ENCODE peak calls at places on chromosome 7, in eight cellular contexts. Z, O, B, K, R, Q, H and A are unnamed samples.

GRCh38 chr7:112204072-112204775 is 2.0 kb downstream of the DOCK4 start:
- DNase-seq in R (no peak), K (no peak), Q (no peak), H (no peak), Z (no peak), O (no peak), B (no peak), A (no peak)

GRCh38 chr7:40003586-40003985 is 53.5 kb downstream of the CDK13 start:
- DNase-seq in Q (no peak), O (no peak), K (no peak), B (no peak), H (no peak), Z (no peak), R (no peak), A (no peak)

GRCh38 chr7:47326808-47327207 is 255.1 kb downstream of the TNS3 start:
- DNase-seq in O (no peak), Z (no peak), B (no peak), Q (peak; percentile 64), R (no peak), K (peak; percentile 73), H (peak; percentile 85), A (peak; percentile 58)

GRCh38 chr7:94701555-94701973 is 45.6 kb upstream of the SGCE start:
- DNase-seq in R (peak; percentile 28), B (peak; percentile 7), K (no peak), O (no peak), Z (peak; percentile 99), H (peak; percentile 52), Q (no peak), A (no peak)

GRCh38 chr7:141161959-141162547 is 88.2 kb downstream of the TMEM178B start:
- DNase-seq in K (no peak), H (no peak), R (no peak), O (no peak), Q (no peak), B (no peak), Z (no peak), A (no peak)

GRCh38 chr7:139940866-139941265 is 111.8 kb downstream of the TBXAS1 start:
- DNase-seq in K (no peak), B (no peak), O (no peak), R (no peak), Z (no peak), Q (no peak), H (peak; percentile 50), A (no peak)

GRCh38 chr7:145474287-145474686 is 638.4 kb upstream of the TPK1 start:
- DNase-seq in Z (no peak), K (no peak), Q (no peak), O (no peak), B (no peak), H (no peak), R (no peak), A (no peak)

GRCh38 chr7:40826419-40827216 is 691.8 kb downstream of the SUGCT start:
- DNase-seq in K (no peak), R (no peak), B (no peak), O (no peak), Z (peak; percentile 1), H (peak; percentile 73), Q (no peak), A (no peak)

GRCh38 chr7:28855538-28856217 is 102.5 kb downstream of the TRIL start:
- DNase-seq in H (peak; percentile 97), O (peak; percentile 17), B (no peak), R (peak; percentile 92), K (no peak), Q (no peak), Z (peak; percentile 70), A (no peak)

GRCh38 chr7:122273117-122273516 is 31.4 kb downstream of the FEZF1 start:
- DNase-seq in Q (no peak), R (no peak), B (no peak), H (no peak), K (no peak), Z (no peak), O (no peak), A (no peak)

GRCh38 chr7:94231333-94231732 is 163.4 kb upstream of the COL1A2 start:
- DNase-seq in K (no peak), B (no peak), H (no peak), R (no peak), Z (no peak), Q (no peak), O (no peak), A (no peak)

GRCh38 chr7:3033581-3033980 is 10.1 kb downstream of the CARD11 start:
- DNase-seq in B (no peak), K (no peak), O (no peak), Z (no peak), H (no peak), Q (no peak), R (no peak), A (no peak)

GRCh38 chr7:116957874-116958273 is 4.6 kb downstream of the ST7 start:
- DNase-seq in Q (no peak), B (no peak), K (no peak), H (no peak), Z (no peak), R (no peak), O (peak; percentile 18), A (no peak)

GRCh38 chr7:16822029-16822428 is 17.2 kb upstream of the AGR2 start:
- DNase-seq in R (no peak), O (no peak), Z (no peak), K (no peak), Q (no peak), B (no peak), H (no peak), A (no peak)

GRCh38 chr7:37391791-37392672 is 56.6 kb downstream of the ELMO1 start:
- DNase-seq in K (no peak), B (no peak), Z (no peak), Q (no peak), H (no peak), O (no peak), R (no peak), A (no peak)

GRCh38 chr7:26853788-26854393 is 10.5 kb downstream of the SKAP2 start:
- DNase-seq in Q (no peak), B (no peak), O (no peak), Z (peak; percentile 14), H (peak; percentile 75), R (peak; percentile 31), K (no peak), A (no peak)

GRCh38 chr7:28217161-28217560 is 36.6 kb upstream of the JAZF1 start:
- DNase-seq in O (no peak), Z (no peak), H (no peak), B (no peak), K (no peak), Q (no peak), R (no peak), A (no peak)

GRCh38 chr7:5690931-5691461 is 90.5 kb downstream of the RNF216 start:
- DNase-seq in Q (peak; percentile 46), K (peak; percentile 76), O (peak; percentile 43), Z (no peak), H (no peak), B (no peak), R (no peak), A (no peak)
- TF ChIP-seq POLR2A in Q (no peak), K (no peak), O (no peak), Z (no peak), H (no peak), B (no peak), R (no peak), A (no peak)

GRCh38 chr7:114086491-114086905 is 167.7 kb upstream of the PPP1R3A start:
- DNase-seq in H (no peak), K (peak; percentile 75), R (no peak), B (no peak), Z (no peak), Q (peak; percentile 30), O (peak; percentile 60), A (peak; percentile 30)

GRCh38 chr7:114086906-114087651 is 168.3 kb upstream of the PPP1R3A start:
- DNase-seq in H (peak; percentile 19), Q (peak; percentile 38), B (no peak), Z (no peak), K (peak; percentile 69), O (peak; percentile 75), R (no peak), A (peak; percentile 24)

GRCh38 chr7:114085313-114085591 is 166.4 kb upstream of the PPP1R3A start:
- DNase-seq in B (no peak), O (no peak), H (no peak), Q (no peak), Z (no peak), R (no peak), K (no peak), A (no peak)

GRCh38 chr7:114084381-114085312 is 165.8 kb upstream of the PPP1R3A start:
- DNase-seq in Z (no peak), R (no peak), B (no peak), O (peak; percentile 74), Q (peak; percentile 50), K (peak; percentile 85), H (no peak), A (peak; percentile 50)

DNA sequence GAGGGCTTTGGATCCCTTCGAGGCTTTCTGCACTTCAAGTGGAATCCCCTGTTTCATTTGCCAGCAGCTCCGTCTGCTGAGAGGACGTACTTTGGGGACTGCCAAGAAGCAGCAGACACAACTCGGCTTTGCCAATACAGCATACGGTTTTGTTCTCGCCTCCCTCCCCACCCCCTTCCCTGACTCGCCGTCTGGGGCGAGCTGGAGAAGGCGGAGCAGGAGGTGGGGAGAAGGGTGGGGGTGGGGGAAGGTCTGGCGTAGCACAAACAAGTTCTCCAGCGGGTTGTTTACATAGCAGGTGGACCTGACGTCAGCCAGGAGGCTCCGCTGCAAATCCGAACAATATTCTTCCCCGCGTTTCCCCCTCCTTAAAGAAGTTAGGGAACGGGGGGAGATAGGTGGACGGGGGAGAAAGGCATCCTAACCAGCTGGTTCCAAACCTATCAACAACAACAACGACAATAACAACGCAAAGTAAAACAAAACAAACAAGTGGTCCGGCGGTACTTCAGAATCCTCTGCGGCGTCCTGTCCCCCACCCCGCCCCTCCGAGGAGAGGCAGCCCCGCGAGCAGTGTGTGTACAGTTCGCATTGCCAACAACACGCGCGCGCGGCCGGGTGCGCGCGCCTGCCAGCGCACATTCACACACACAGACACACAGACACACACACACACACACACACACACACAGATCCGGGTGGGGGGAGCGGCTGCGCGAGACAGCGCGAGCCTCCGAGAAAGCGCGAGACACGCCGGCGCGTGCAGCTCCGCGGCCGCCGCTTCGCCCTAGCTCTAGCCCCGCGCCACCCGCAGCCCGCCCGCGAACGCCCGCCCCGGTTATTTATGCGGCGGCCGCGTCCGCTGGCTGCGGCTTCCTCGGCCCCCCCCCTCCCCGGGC is 167.0 kb upstream of the PPP1R3A start:
- DNase-seq in K (peak; percentile 96), H (peak; percentile 61), R (peak; percentile 64), Z (no peak), Q (peak; percentile 90), B (peak; percentile 74), O (peak; percentile 94), A (peak; percentile 90)
- TF ChIP-seq POLR2A in K (peak; percentile 88), H (no peak), R (no peak), Z (no peak), Q (peak; percentile 60), B (no peak), O (peak; percentile 78), A (peak; percentile 44)

GRCh38 chr7:55476071-55476803 is 96.1 kb downstream of the VOPP1 start:
- DNase-seq in Q (no peak), R (no peak), B (no peak), H (peak; percentile 88), Z (no peak), O (no peak), K (no peak), A (no peak)
- TF ChIP-seq POLR2A in Q (no peak), R (no peak), B (no peak), H (no peak), Z (no peak), O (no peak), K (no peak), A (no peak)

DNA sequence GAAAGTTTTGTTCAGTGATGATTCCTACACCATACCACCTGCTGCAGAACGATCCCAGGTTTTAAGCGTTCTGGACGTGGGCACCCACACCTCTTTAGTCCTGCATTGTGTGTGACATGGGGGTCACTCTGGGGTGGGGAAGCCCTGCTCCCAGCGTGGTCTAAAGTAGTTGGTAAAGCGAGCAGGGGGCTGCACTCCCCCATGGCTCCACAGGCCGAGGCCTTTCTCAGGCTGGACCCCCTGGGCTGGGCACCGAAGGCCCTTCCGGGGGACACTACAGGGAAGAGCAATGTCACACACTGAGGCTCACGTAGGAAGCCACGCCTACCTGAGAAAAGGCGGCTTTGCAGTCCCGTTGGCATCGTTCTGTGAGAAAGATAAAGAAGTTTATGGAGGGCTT is 12.3 kb downstream of the BRI3 start:
- DNase-seq in B (no peak), Z (no peak), O (no peak), Q (no peak), H (no peak), R (no peak), K (no peak), A (no peak)
- TF ChIP-seq POLR2A in B (no peak), Z (peak; percentile 4), O (no peak), Q (no peak), H (no peak), R (no peak), K (no peak), A (no peak)